ENCODE peak calls at places on chromosome X, in ten cellular contexts. O, J, F, I, Q, E, U, S, K and Z are unnamed samples.

GRCh38 chrX:119189586-119189985 is 46.5 kb upstream of the PGRMC1 start:
- DNase-seq in O (no peak), J (peak), F (peak), I (no peak), Q (no peak), E (no peak), U (no peak), S (no peak), K (no peak), Z (no peak)

GRCh38 chrX:1084689-1085088 is 127.8 kb downstream of the CRLF2 start:
- DNase-seq in O (no peak), J (no peak), F (no peak), I (no peak), Q (no peak), E (no peak), U (no peak), S (no peak), K (no peak), Z (no peak)

GRCh38 chrX:53089224-53089842 is 4.6 kb upstream of the KANTR start:
- DNase-seq in O (peak), J (peak), F (peak), I (peak), Q (no peak), E (peak), U (no peak), S (no peak), K (peak), Z (no peak)

GRCh38 chrX:96480081-96480480 is 204.6 kb upstream of the DIAPH2 start:
- DNase-seq in O (no peak), J (no peak), F (peak), I (peak), Q (no peak), E (no peak), U (no peak), S (no peak), K (no peak), Z (no peak)

GRCh38 chrX:150161092-150161672 is 201.9 kb upstream of the MAMLD1 start:
- DNase-seq in O (no peak), J (no peak), F (peak), I (peak), Q (no peak), E (no peak), U (no peak), S (no peak), K (peak), Z (no peak)

GRCh38 chrX:40550069-40550468 is 30.7 kb upstream of the ATP6AP2 start:
- DNase-seq in O (no peak), J (no peak), F (no peak), I (no peak), Q (no peak), E (no peak), U (no peak), S (no peak), K (no peak), Z (no peak)

GRCh38 chrX:106139048-106139447 is 29.1 kb upstream of the PWWP3B start:
- DNase-seq in O (no peak), J (no peak), F (no peak), I (no peak), Q (no peak), E (no peak), U (no peak), S (no peak), K (no peak), Z (no peak)

GRCh38 chrX:48676893-48677270 is 6.7 kb upstream of the WAS start:
- DNase-seq in O (no peak), J (no peak), F (no peak), I (no peak), Q (peak), E (no peak), U (no peak), S (peak), K (no peak), Z (no peak)

GRCh38 chrX:133726211-133726630 is 259.2 kb downstream of the GPC3 start:
- DNase-seq in O (no peak), J (no peak), F (peak), I (peak), Q (no peak), E (no peak), U (no peak), S (no peak), K (peak), Z (no peak)

GRCh38 chrX:107360788-107361360 is 88.6 kb upstream of the FRMPD3 start:
- DNase-seq in O (no peak), J (no peak), F (no peak), I (no peak), Q (no peak), E (no peak), U (no peak), S (no peak), K (no peak), Z (no peak)

GRCh38 chrX:40411350-40412111 is 169.2 kb upstream of the ATP6AP2 start:
- DNase-seq in O (no peak), J (no peak), F (no peak), I (peak), Q (no peak), E (no peak), U (no peak), S (peak), K (no peak), Z (no peak)